ENCODE peak calls at places on chromosomes 13 and 19, in ten cellular contexts. X is AG04450, B is choroid plexus epithelial cell, G is tibial nerve, Y is breast epithelium, V is hypothalamus, R is cardiac fibroblast, N is T-helper 17 cell, O is GM19239, D is pancreas. E is an unnamed sample.
A peak's percentile ranks its signal among the peaks of the same experiment; 100 is the strongest.

GRCh38 chr13:90868321-90868920 is 479.1 kb upstream of the MIR17HG start:
- DNase-seq in X (no peak), B (peak; percentile 62), G (no peak), Y (no peak), V (no peak), R (peak; percentile 45), N (no peak), O (no peak), D (no peak), E (no peak)

GRCh38 chr13:76812206-76812882 is 73.9 kb downstream of the KCTD12 start:
- DNase-seq in X (no peak), B (no peak), G (peak; percentile 55), Y (no peak), V (no peak), R (peak; percentile 65), N (no peak), O (no peak), D (no peak), E (peak; percentile 78)

GRCh38 chr19:42531313-42531712 is 3.0 kb upstream of the CEACAM1 start:
- DNase-seq in X (no peak), B (no peak), G (no peak), Y (no peak), V (no peak), R (no peak), N (no peak), O (no peak), D (no peak), E (no peak)

GRCh38 chr19:3175761-3176714 is 2.5 kb upstream of the S1PR4 start:
- DNase-seq in X (no peak), B (peak; percentile 64), G (no peak), Y (no peak), V (no peak), R (peak; percentile 76), N (no peak), O (no peak), D (peak; percentile 57), E (peak; percentile 62)

GRCh38 chr19:8131517-8131916 is 17.9 kb downstream of the FBN3 start:
- DNase-seq in X (no peak), B (no peak), G (no peak), Y (no peak), V (no peak), R (no peak), N (no peak), O (no peak), D (no peak), E (no peak)

GRCh38 chr19:58182577-58182988 is 278 bp upstream of the ZNF274 start:
- DNase-seq in X (no peak), B (no peak), G (no peak), Y (no peak), V (no peak), R (no peak), N (no peak), O (peak; percentile 71), D (peak; percentile 93), E (no peak)

GRCh38 chr13:79482271-79482970 is 1.5 kb downstream of the NDFIP2 start:
- DNase-seq in X (no peak), B (peak; percentile 53), G (no peak), Y (no peak), V (no peak), R (peak; percentile 39), N (no peak), O (no peak), D (no peak), E (no peak)

GRCh38 chr19:45768644-45769053 is 403 bp downstream of the SIX5 start:
- DNase-seq in X (no peak), B (peak; percentile 52), G (no peak), Y (no peak), V (no peak), R (peak; percentile 61), N (peak; percentile 38), O (no peak), D (peak; percentile 80), E (no peak)

GRCh38 chr19:36257512-36257876 is 42.6 kb downstream of the ZNF146 start:
- DNase-seq in X (no peak), B (no peak), G (no peak), Y (no peak), V (no peak), R (no peak), N (no peak), O (no peak), D (peak; percentile 45), E (no peak)

GRCh38 chr19:29687897-29688728 is 22.9 kb downstream of the PLEKHF1 start:
- DNase-seq in X (no peak), B (peak; percentile 81), G (no peak), Y (no peak), V (no peak), R (peak; percentile 75), N (no peak), O (no peak), D (no peak), E (peak; percentile 80)

GRCh38 chr19:35860818-35861639 is 4.3 kb downstream of the KIRREL2 start:
- DNase-seq in X (no peak), B (no peak), G (no peak), Y (no peak), V (no peak), R (no peak), N (no peak), O (no peak), D (peak; percentile 49), E (no peak)

GRCh38 chr19:19613456-19613855 is 5.0 kb downstream of the PBX4 start:
- DNase-seq in X (no peak), B (no peak), G (no peak), Y (no peak), V (no peak), R (no peak), N (no peak), O (no peak), D (no peak), E (no peak)

GRCh38 chr19:5934002-5934401 is 19.9 kb downstream of the CAPS start:
- DNase-seq in X (no peak), B (no peak), G (no peak), Y (no peak), V (no peak), R (no peak), N (no peak), O (no peak), D (no peak), E (no peak)

GRCh38 chr13:84894749-84895148 is 904.5 kb downstream of the SLITRK6 start:
- DNase-seq in X (no peak), B (no peak), G (no peak), Y (no peak), V (no peak), R (no peak), N (no peak), O (no peak), D (peak; percentile 22), E (no peak)

GRCh38 chr13:104086759-104087158 is 1020.5 kb upstream of the SLC10A2 start:
- DNase-seq in X (no peak), B (peak; percentile 19), G (no peak), Y (no peak), V (no peak), R (peak; percentile 58), N (no peak), O (no peak), D (no peak), E (no peak)

GRCh38 chr13:72788831-72789230 is 6.9 kb downstream of the PIBF1 start:
- DNase-seq in X (no peak), B (no peak), G (no peak), Y (no peak), V (no peak), R (no peak), N (no peak), O (no peak), D (no peak), E (no peak)

GRCh38 chr13:42883771-42884170 is 102.4 kb downstream of the FAM216B start:
- DNase-seq in X (no peak), B (peak; percentile 79), G (no peak), Y (no peak), V (no peak), R (peak; percentile 79), N (no peak), O (no peak), D (no peak), E (peak; percentile 54)

GRCh38 chr19:4713384-4713951 is 10.2 kb downstream of the DPP9 start:
- DNase-seq in X (peak; percentile 58), B (peak; percentile 95), G (peak; percentile 76), Y (peak; percentile 93), V (no peak), R (peak; percentile 90), N (no peak), O (no peak), D (peak; percentile 37), E (peak; percentile 98)

GRCh38 chr13:64758520-64758919 is 2471.6 kb downstream of the PCDH9 start:
- DNase-seq in X (no peak), B (peak; percentile 3), G (no peak), Y (no peak), V (no peak), R (peak; percentile 31), N (no peak), O (no peak), D (no peak), E (peak; percentile 46)

GRCh38 chr13:98364648-98365047 is 187.6 kb upstream of the RNF113B start:
- DNase-seq in X (no peak), B (no peak), G (no peak), Y (no peak), V (no peak), R (no peak), N (no peak), O (no peak), D (no peak), E (no peak)

GRCh38 chr13:45623516-45624090 is 8.1 kb upstream of the ERICH6B start:
- DNase-seq in X (no peak), B (peak; percentile 50), G (no peak), Y (no peak), V (no peak), R (peak; percentile 21), N (no peak), O (no peak), D (no peak), E (no peak)

GRCh38 chr19:13974073-13974472 is 21.8 kb downstream of the DCAF15 start:
- DNase-seq in X (no peak), B (peak; percentile 43), G (no peak), Y (no peak), V (no peak), R (no peak), N (no peak), O (no peak), D (no peak), E (no peak)

GRCh38 chr19:1401138-1401888 is at the start of gene GAMT:
- DNase-seq in X (no peak), B (no peak), G (no peak), Y (no peak), V (no peak), R (peak; percentile 41), N (peak; percentile 53), O (peak; percentile 76), D (peak; percentile 72), E (no peak)

GRCh38 chr19:4555657-4556561 is 3.6 kb downstream of the SEMA6B start:
- DNase-seq in X (no peak), B (no peak), G (no peak), Y (no peak), V (no peak), R (no peak), N (no peak), O (no peak), D (no peak), E (no peak)

GRCh38 chr19:15298847-15299567 is 33.3 kb downstream of the BRD4 start:
- DNase-seq in X (no peak), B (no peak), G (no peak), Y (no peak), V (no peak), R (no peak), N (no peak), O (no peak), D (no peak), E (no peak)

GRCh38 chr13:26280822-26281221 is 26.9 kb downstream of the CDK8 start:
- DNase-seq in X (no peak), B (peak; percentile 43), G (no peak), Y (no peak), V (no peak), R (peak; percentile 16), N (no peak), O (no peak), D (no peak), E (no peak)

GRCh38 chr13:61095885-61096284 is 319.8 kb downstream of the PCDH20 start:
- DNase-seq in X (no peak), B (no peak), G (no peak), Y (no peak), V (no peak), R (no peak), N (no peak), O (no peak), D (no peak), E (no peak)

GRCh38 chr13:25196971-25197370 is 24.9 kb upstream of the AMER2 start:
- DNase-seq in X (no peak), B (no peak), G (no peak), Y (no peak), V (no peak), R (no peak), N (no peak), O (no peak), D (no peak), E (no peak)

E was measured in GM04504.